ENCODE peak calls at places on chromosomes 7 and 10, in five cellular contexts. M is ovary, X is endothelial cell, B is EL, Q is AG08395. D is an unnamed sample.

GRCh38 chr7:112092306-112093090 is 113.7 kb downstream of the DOCK4 start:
- DNase-seq in X (no peak), Q (no peak), B (no peak), M (no peak), D (no peak)

GRCh38 chr10:103284170-103284569 is 7.2 kb downstream of the INA start:
- DNase-seq in B (peak; percentile 54), M (no peak), Q (peak; percentile 39), X (no peak), D (no peak)

GRCh38 chr10:4344544-4344994 is 481.4 kb upstream of the AKR1E2 start:
- DNase-seq in Q (peak; percentile 93), M (peak; percentile 42), X (no peak), B (peak; percentile 100), D (no peak)

GRCh38 chr10:35561670-35562069 is 43.5 kb upstream of the GJD4 start:
- DNase-seq in M (no peak), B (no peak), X (no peak), Q (no peak), D (no peak)

GRCh38 chr7:140857048-140857447 is 67.7 kb downstream of the BRAF start:
- DNase-seq in M (no peak), Q (no peak), B (no peak), X (no peak), D (no peak)

GRCh38 chr7:151987748-151988529 is 31.7 kb downstream of the GALNTL5 start:
- DNase-seq in M (no peak), B (peak; percentile 45), Q (peak; percentile 37), X (no peak), D (no peak)

GRCh38 chr10:32983333-32983909 is 25.4 kb upstream of the ITGB1 start:
- DNase-seq in M (no peak), B (peak; percentile 97), Q (peak; percentile 85), X (no peak), D (no peak)

GRCh38 chr7:24980695-24981543 is 941 bp upstream of the OSBPL3 start:
- DNase-seq in Q (peak; percentile 20), X (no peak), B (peak; percentile 65), M (peak; percentile 41), D (no peak)

GRCh38 chr10:80662429-80663211 is 124.9 kb downstream of the SH2D4B start:
- DNase-seq in Q (peak; percentile 91), B (peak; percentile 76), X (peak; percentile 91), M (peak; percentile 85), D (peak; percentile 38)

GRCh38 chr10:22714524-22715289 is at the start of gene PIP4K2A:
- DNase-seq in X (peak; percentile 78), B (peak; percentile 79), M (peak; percentile 80), Q (peak; percentile 88), D (peak; percentile 79)

GRCh38 chr7:44847509-44847919 is 373 bp downstream of the H2AZ2 start:
- DNase-seq in B (peak; percentile 86), M (peak; percentile 93), Q (peak; percentile 92), X (peak; percentile 95), D (peak; percentile 89)

GRCh38 chr7:35716038-35716803 is 21.3 kb upstream of the HERPUD2 start:
- DNase-seq in B (no peak), X (no peak), Q (peak; percentile 38), M (no peak), D (no peak)

D was measured in central memory CD4-positive, alpha-beta T cell.